ENCODE peak calls at places on chromosomes 12 and 14, in ten cellular contexts. One of them, this sample, is unnamed. For H3K36me3, the result is how much of the 10 kb centered on the place peaks cover.

GRCh38 chr12:59115526-59115925 is 195.2 kb upstream of the LRIG3 start:
- DNase-seq in esophagus muscularis mucosa: no peak
- DNase-seq in neuronal stem cell: no peak
- DNase-seq in upper lobe of left lung: no peak
- DNase-seq in tibial artery: no peak
- DNase-seq in CD4-positive, alpha-beta memory T cell: no peak
- DNase-seq in lung: no peak
- DNase-seq in astrocyte: peak
- DNase-seq in testis: no peak
- DNase-seq in Karpas-422: no peak
- DNase-seq in this sample: no peak

GRCh38 chr12:113462117-113462774 is 9.4 kb downstream of the LHX5 start:
- DNase-seq in esophagus muscularis mucosa: peak
- DNase-seq in neuronal stem cell: peak
- DNase-seq in upper lobe of left lung: peak
- DNase-seq in tibial artery: peak
- DNase-seq in CD4-positive, alpha-beta memory T cell: peak
- DNase-seq in lung: peak
- DNase-seq in astrocyte: peak
- DNase-seq in testis: peak
- DNase-seq in Karpas-422: peak
- DNase-seq in this sample: peak

GRCh38 chr14:20434701-20435453 is 1.1 kb downstream of the KLHL33 start:
- DNase-seq in esophagus muscularis mucosa: no peak
- DNase-seq in neuronal stem cell: no peak
- DNase-seq in upper lobe of left lung: peak
- DNase-seq in tibial artery: peak
- DNase-seq in CD4-positive, alpha-beta memory T cell: no peak
- DNase-seq in lung: no peak
- DNase-seq in astrocyte: no peak
- DNase-seq in testis: peak
- DNase-seq in Karpas-422: no peak
- DNase-seq in this sample: peak

GRCh38 chr12:57842342-57843294 is 3.9 kb downstream of the CTDSP2 start:
- DNase-seq in esophagus muscularis mucosa: no peak
- DNase-seq in neuronal stem cell: no peak
- DNase-seq in upper lobe of left lung: no peak
- DNase-seq in tibial artery: no peak
- DNase-seq in CD4-positive, alpha-beta memory T cell: no peak
- DNase-seq in lung: no peak
- DNase-seq in astrocyte: no peak
- DNase-seq in testis: no peak
- DNase-seq in Karpas-422: peak
- DNase-seq in this sample: no peak

GRCh38 chr12:132719141-132719953 is 8.7 kb downstream of the PGAM5 start:
- DNase-seq in esophagus muscularis mucosa: no peak
- DNase-seq in neuronal stem cell: no peak
- DNase-seq in upper lobe of left lung: no peak
- DNase-seq in tibial artery: no peak
- DNase-seq in CD4-positive, alpha-beta memory T cell: no peak
- DNase-seq in lung: no peak
- DNase-seq in astrocyte: no peak
- DNase-seq in testis: no peak
- DNase-seq in Karpas-422: no peak
- DNase-seq in this sample: no peak

GRCh38 chr14:51869426-51870113 is 9.2 kb downstream of the GNG2 start:
- DNase-seq in esophagus muscularis mucosa: no peak
- DNase-seq in neuronal stem cell: no peak
- DNase-seq in upper lobe of left lung: no peak
- DNase-seq in tibial artery: no peak
- DNase-seq in CD4-positive, alpha-beta memory T cell: no peak
- DNase-seq in lung: no peak
- DNase-seq in astrocyte: no peak
- DNase-seq in testis: no peak
- DNase-seq in Karpas-422: peak
- DNase-seq in this sample: no peak

GRCh38 chr14:51448831-51449665 is 202.7 kb upstream of the FRMD6 start:
- DNase-seq in esophagus muscularis mucosa: peak
- DNase-seq in neuronal stem cell: no peak
- DNase-seq in upper lobe of left lung: no peak
- DNase-seq in tibial artery: no peak
- DNase-seq in CD4-positive, alpha-beta memory T cell: no peak
- DNase-seq in lung: no peak
- DNase-seq in astrocyte: peak
- DNase-seq in testis: peak
- DNase-seq in Karpas-422: no peak
- DNase-seq in this sample: peak

GRCh38 chr12:59085680-59086079 is 165.4 kb upstream of the LRIG3 start:
- DNase-seq in esophagus muscularis mucosa: no peak
- DNase-seq in neuronal stem cell: no peak
- DNase-seq in upper lobe of left lung: no peak
- DNase-seq in tibial artery: no peak
- DNase-seq in CD4-positive, alpha-beta memory T cell: no peak
- DNase-seq in lung: no peak
- DNase-seq in astrocyte: no peak
- DNase-seq in testis: no peak
- DNase-seq in Karpas-422: no peak
- DNase-seq in this sample: no peak

GRCh38 chr12:91414147-91414546 is 231.5 kb upstream of the DCN start:
- DNase-seq in esophagus muscularis mucosa: no peak
- DNase-seq in neuronal stem cell: no peak
- DNase-seq in upper lobe of left lung: no peak
- DNase-seq in tibial artery: no peak
- DNase-seq in CD4-positive, alpha-beta memory T cell: no peak
- DNase-seq in lung: no peak
- DNase-seq in astrocyte: no peak
- DNase-seq in testis: no peak
- DNase-seq in Karpas-422: no peak
- DNase-seq in this sample: no peak

GRCh38 chr12:123898673-123899072 is 74.0 kb downstream of the CCDC92 start:
- DNase-seq in esophagus muscularis mucosa: no peak
- DNase-seq in neuronal stem cell: no peak
- DNase-seq in upper lobe of left lung: peak
- DNase-seq in tibial artery: no peak
- DNase-seq in CD4-positive, alpha-beta memory T cell: no peak
- DNase-seq in lung: no peak
- DNase-seq in astrocyte: no peak
- DNase-seq in testis: no peak
- DNase-seq in Karpas-422: no peak
- DNase-seq in this sample: no peak

GRCh38 chr14:67580336-67581230 is 19.5 kb downstream of the PIGH start:
- DNase-seq in esophagus muscularis mucosa: no peak
- DNase-seq in neuronal stem cell: no peak
- DNase-seq in upper lobe of left lung: no peak
- DNase-seq in tibial artery: peak
- DNase-seq in CD4-positive, alpha-beta memory T cell: no peak
- DNase-seq in lung: no peak
- DNase-seq in astrocyte: no peak
- DNase-seq in testis: no peak
- DNase-seq in Karpas-422: no peak
- DNase-seq in this sample: no peak

GRCh38 chr14:52694761-52695480 is 437 bp downstream of the ERO1A start:
- DNase-seq in esophagus muscularis mucosa: no peak
- DNase-seq in neuronal stem cell: peak
- DNase-seq in upper lobe of left lung: no peak
- DNase-seq in tibial artery: peak
- DNase-seq in CD4-positive, alpha-beta memory T cell: peak
- DNase-seq in lung: peak
- DNase-seq in astrocyte: peak
- DNase-seq in testis: peak
- DNase-seq in Karpas-422: peak
- DNase-seq in this sample: peak

DNA sequence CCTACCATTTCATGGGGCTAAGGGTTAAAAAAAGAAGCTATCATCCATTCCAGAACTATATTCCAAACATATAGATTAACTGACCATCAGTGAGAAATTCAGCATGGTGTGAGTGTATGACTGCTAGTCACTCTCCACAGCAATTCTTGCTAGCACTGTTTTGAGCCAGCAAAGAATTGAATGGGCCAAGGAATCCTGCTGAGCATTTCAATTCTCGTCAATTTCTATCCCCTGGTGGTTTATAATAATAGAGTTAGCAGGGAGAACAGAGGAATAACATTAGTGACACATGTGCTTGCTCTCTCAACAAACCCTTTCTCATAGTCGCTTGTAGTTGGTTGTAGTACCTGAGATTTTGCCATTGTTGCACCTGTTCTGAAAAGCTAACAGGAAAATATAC is 7.2 kb downstream of the MBIP start:
- DNase-seq in esophagus muscularis mucosa: no peak
- DNase-seq in neuronal stem cell: peak
- DNase-seq in upper lobe of left lung: no peak
- DNase-seq in tibial artery: no peak
- DNase-seq in CD4-positive, alpha-beta memory T cell: no peak
- DNase-seq in lung: no peak
- DNase-seq in astrocyte: no peak
- DNase-seq in testis: no peak
- DNase-seq in Karpas-422: no peak
- DNase-seq in this sample: no peak
- H3K36me3 ChIP-seq in esophagus muscularis mucosa: under half
- H3K36me3 ChIP-seq in neuronal stem cell: under half
- H3K36me3 ChIP-seq in upper lobe of left lung: under half
- H3K36me3 ChIP-seq in tibial artery: under half
- H3K36me3 ChIP-seq in CD4-positive, alpha-beta memory T cell: under half
- H3K36me3 ChIP-seq in lung: under half
- H3K36me3 ChIP-seq in astrocyte: under half
- H3K36me3 ChIP-seq in testis: under half
- H3K36me3 ChIP-seq in Karpas-422: half or more
- H3K36me3 ChIP-seq in this sample: half or more

GRCh38 chr12:109082751-109083150 is 10.5 kb downstream of the ALKBH2 start:
- DNase-seq in esophagus muscularis mucosa: no peak
- DNase-seq in neuronal stem cell: no peak
- DNase-seq in upper lobe of left lung: peak
- DNase-seq in tibial artery: no peak
- DNase-seq in CD4-positive, alpha-beta memory T cell: no peak
- DNase-seq in lung: no peak
- DNase-seq in astrocyte: no peak
- DNase-seq in testis: no peak
- DNase-seq in Karpas-422: no peak
- DNase-seq in this sample: no peak
- H3K36me3 ChIP-seq in esophagus muscularis mucosa: half or more
- H3K36me3 ChIP-seq in neuronal stem cell: under half
- H3K36me3 ChIP-seq in upper lobe of left lung: half or more
- H3K36me3 ChIP-seq in tibial artery: half or more
- H3K36me3 ChIP-seq in CD4-positive, alpha-beta memory T cell: under half
- H3K36me3 ChIP-seq in lung: under half
- H3K36me3 ChIP-seq in astrocyte: under half
- H3K36me3 ChIP-seq in testis: under half
- H3K36me3 ChIP-seq in Karpas-422: under half
- H3K36me3 ChIP-seq in this sample: half or more

GRCh38 chr12:95115641-95116040 is 42.2 kb upstream of the NR2C1 start:
- DNase-seq in esophagus muscularis mucosa: no peak
- DNase-seq in neuronal stem cell: no peak
- DNase-seq in upper lobe of left lung: no peak
- DNase-seq in tibial artery: no peak
- DNase-seq in CD4-positive, alpha-beta memory T cell: no peak
- DNase-seq in lung: no peak
- DNase-seq in astrocyte: no peak
- DNase-seq in testis: no peak
- DNase-seq in Karpas-422: peak
- DNase-seq in this sample: no peak

GRCh38 chr12:95118138-95118787 is 44.8 kb upstream of the NR2C1 start:
- DNase-seq in esophagus muscularis mucosa: no peak
- DNase-seq in neuronal stem cell: no peak
- DNase-seq in upper lobe of left lung: no peak
- DNase-seq in tibial artery: no peak
- DNase-seq in CD4-positive, alpha-beta memory T cell: no peak
- DNase-seq in lung: no peak
- DNase-seq in astrocyte: peak
- DNase-seq in testis: no peak
- DNase-seq in Karpas-422: no peak
- DNase-seq in this sample: no peak

GRCh38 chr12:95116773-95117172 is 43.4 kb upstream of the NR2C1 start:
- DNase-seq in esophagus muscularis mucosa: no peak
- DNase-seq in neuronal stem cell: no peak
- DNase-seq in upper lobe of left lung: no peak
- DNase-seq in tibial artery: no peak
- DNase-seq in CD4-positive, alpha-beta memory T cell: no peak
- DNase-seq in lung: no peak
- DNase-seq in astrocyte: no peak
- DNase-seq in testis: no peak
- DNase-seq in Karpas-422: no peak
- DNase-seq in this sample: no peak

GRCh38 chr12:95116341-95116740 is 42.9 kb upstream of the NR2C1 start:
- DNase-seq in esophagus muscularis mucosa: no peak
- DNase-seq in neuronal stem cell: no peak
- DNase-seq in upper lobe of left lung: no peak
- DNase-seq in tibial artery: no peak
- DNase-seq in CD4-positive, alpha-beta memory T cell: no peak
- DNase-seq in lung: no peak
- DNase-seq in astrocyte: no peak
- DNase-seq in testis: no peak
- DNase-seq in Karpas-422: peak
- DNase-seq in this sample: no peak

DNA sequence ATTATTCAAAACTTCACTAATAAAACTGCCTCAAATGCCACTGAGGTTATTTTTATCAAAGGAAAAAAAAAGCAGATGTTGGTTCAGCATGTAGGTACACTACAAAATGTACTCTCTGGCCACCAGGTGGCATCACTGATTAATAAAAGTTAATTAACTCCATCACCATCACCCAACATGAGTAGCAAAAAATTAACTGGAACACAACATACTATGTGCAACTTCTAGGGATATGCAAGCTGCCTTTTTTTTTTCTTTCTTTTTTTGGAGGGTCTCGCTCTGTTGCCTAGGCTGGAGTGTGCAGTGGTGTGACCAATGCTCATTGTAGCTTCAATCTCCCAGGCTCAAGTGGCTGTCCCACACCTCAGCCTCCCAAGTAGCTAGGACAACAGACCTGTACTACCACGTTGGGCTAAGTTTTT is 43.8 kb upstream of the NR2C1 start:
- DNase-seq in esophagus muscularis mucosa: no peak
- DNase-seq in neuronal stem cell: peak
- DNase-seq in upper lobe of left lung: no peak
- DNase-seq in tibial artery: peak
- DNase-seq in CD4-positive, alpha-beta memory T cell: peak
- DNase-seq in lung: peak
- DNase-seq in astrocyte: peak
- DNase-seq in testis: peak
- DNase-seq in Karpas-422: peak
- DNase-seq in this sample: no peak
- H3K36me3 ChIP-seq in esophagus muscularis mucosa: under half
- H3K36me3 ChIP-seq in neuronal stem cell: under half
- H3K36me3 ChIP-seq in upper lobe of left lung: under half
- H3K36me3 ChIP-seq in tibial artery: under half
- H3K36me3 ChIP-seq in CD4-positive, alpha-beta memory T cell: under half
- H3K36me3 ChIP-seq in lung: under half
- H3K36me3 ChIP-seq in astrocyte: under half
- H3K36me3 ChIP-seq in testis: under half
- H3K36me3 ChIP-seq in Karpas-422: under half
- H3K36me3 ChIP-seq in this sample: under half

DNA sequence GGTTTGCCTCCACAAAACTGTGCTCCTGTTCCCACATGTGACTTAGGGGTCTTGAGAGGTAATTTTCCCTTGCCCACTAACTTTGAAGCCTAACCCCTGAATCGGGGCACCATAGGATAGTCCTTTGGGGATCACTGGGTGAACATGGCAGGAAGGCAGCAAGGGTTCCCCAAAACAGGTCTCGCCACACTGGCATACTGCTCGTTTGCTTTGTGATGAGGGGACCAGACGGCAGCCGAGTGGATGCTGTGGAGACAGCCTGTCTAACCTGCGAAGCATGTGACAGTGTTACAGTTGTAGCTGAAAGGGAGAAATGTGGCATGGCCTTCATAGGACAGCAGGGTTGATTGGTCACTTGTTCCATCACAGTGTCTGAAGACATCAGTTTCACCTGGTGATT is 42.4 kb downstream of the UBE3B start:
- DNase-seq in esophagus muscularis mucosa: no peak
- DNase-seq in neuronal stem cell: no peak
- DNase-seq in upper lobe of left lung: no peak
- DNase-seq in tibial artery: no peak
- DNase-seq in CD4-positive, alpha-beta memory T cell: no peak
- DNase-seq in lung: no peak
- DNase-seq in astrocyte: no peak
- DNase-seq in testis: no peak
- DNase-seq in Karpas-422: no peak
- DNase-seq in this sample: no peak
- H3K36me3 ChIP-seq in esophagus muscularis mucosa: half or more
- H3K36me3 ChIP-seq in neuronal stem cell: under half
- H3K36me3 ChIP-seq in upper lobe of left lung: half or more
- H3K36me3 ChIP-seq in tibial artery: half or more
- H3K36me3 ChIP-seq in CD4-positive, alpha-beta memory T cell: half or more
- H3K36me3 ChIP-seq in lung: half or more
- H3K36me3 ChIP-seq in astrocyte: under half
- H3K36me3 ChIP-seq in testis: under half
- H3K36me3 ChIP-seq in Karpas-422: under half
- H3K36me3 ChIP-seq in this sample: half or more